ENCODE peak calls at places on chromosomes 4 and X, in four cellular contexts. One of them, this sample, is unnamed.

GRCh38 chr4:138736362-138736761 is 279.2 kb upstream of the NOCT start:
- DNase-seq in fibroblast of mammary gland: peak
- DNase-seq in HAP-1: no peak
- DNase-seq in stimulated activated CD8-positive, alpha-beta memory T cell treated with anti-CD3 and anti-CD28 coated beads, Interleukin-7, amount 100 ng/mL, for 4 hours: no peak
- DNase-seq in this sample: no peak

GRCh38 chr4:187606581-187606980 is 389.0 kb upstream of the ZFP42 start:
- DNase-seq in HAP-1: peak
- DNase-seq in stimulated activated CD8-positive, alpha-beta memory T cell treated with anti-CD3 and anti-CD28 coated beads, Interleukin-7, amount 100 ng/mL, for 4 hours: no peak
- DNase-seq in fibroblast of mammary gland: peak
- DNase-seq in this sample: peak

GRCh38 chrX:126509917-126510316 is 42.7 kb downstream of the DCAF12L1 start:
- DNase-seq in fibroblast of mammary gland: no peak
- DNase-seq in stimulated activated CD8-positive, alpha-beta memory T cell treated with anti-CD3 and anti-CD28 coated beads, Interleukin-7, amount 100 ng/mL, for 4 hours: no peak
- DNase-seq in HAP-1: no peak
- DNase-seq in this sample: no peak

GRCh38 chr4:22179124-22179874 is 230.7 kb upstream of the KCNIP4 start:
- DNase-seq in fibroblast of mammary gland: peak
- DNase-seq in stimulated activated CD8-positive, alpha-beta memory T cell treated with anti-CD3 and anti-CD28 coated beads, Interleukin-7, amount 100 ng/mL, for 4 hours: no peak
- DNase-seq in HAP-1: no peak
- DNase-seq in this sample: no peak

GRCh38 chr4:140928880-140929279 is 172.7 kb upstream of the TBC1D9 start:
- DNase-seq in fibroblast of mammary gland: peak
- DNase-seq in HAP-1: no peak
- DNase-seq in stimulated activated CD8-positive, alpha-beta memory T cell treated with anti-CD3 and anti-CD28 coated beads, Interleukin-7, amount 100 ng/mL, for 4 hours: no peak
- DNase-seq in this sample: no peak

GRCh38 chrX:154717824-154718223 is 33.1 kb downstream of the GAB3 start:
- DNase-seq in HAP-1: peak
- DNase-seq in stimulated activated CD8-positive, alpha-beta memory T cell treated with anti-CD3 and anti-CD28 coated beads, Interleukin-7, amount 100 ng/mL, for 4 hours: no peak
- DNase-seq in fibroblast of mammary gland: peak
- DNase-seq in this sample: peak

GRCh38 chr4:47551682-47552081 is 66.6 kb downstream of the ATP10D start:
- DNase-seq in fibroblast of mammary gland: peak
- DNase-seq in stimulated activated CD8-positive, alpha-beta memory T cell treated with anti-CD3 and anti-CD28 coated beads, Interleukin-7, amount 100 ng/mL, for 4 hours: no peak
- DNase-seq in HAP-1: no peak
- DNase-seq in this sample: no peak

GRCh38 chr4:158443731-158444130 is 78.0 kb upstream of the RXFP1 start:
- DNase-seq in HAP-1: no peak
- DNase-seq in fibroblast of mammary gland: peak
- DNase-seq in stimulated activated CD8-positive, alpha-beta memory T cell treated with anti-CD3 and anti-CD28 coated beads, Interleukin-7, amount 100 ng/mL, for 4 hours: no peak
- DNase-seq in this sample: no peak

GRCh38 chrX:53186363-53186762 is 38.6 kb downstream of the KDM5C start:
- DNase-seq in HAP-1: no peak
- DNase-seq in stimulated activated CD8-positive, alpha-beta memory T cell treated with anti-CD3 and anti-CD28 coated beads, Interleukin-7, amount 100 ng/mL, for 4 hours: peak
- DNase-seq in fibroblast of mammary gland: peak
- DNase-seq in this sample: no peak

GRCh38 chrX:2283111-2283847 is 217.5 kb downstream of the DHRSX start:
- DNase-seq in fibroblast of mammary gland: peak
- DNase-seq in stimulated activated CD8-positive, alpha-beta memory T cell treated with anti-CD3 and anti-CD28 coated beads, Interleukin-7, amount 100 ng/mL, for 4 hours: no peak
- DNase-seq in HAP-1: no peak
- DNase-seq in this sample: no peak

GRCh38 chr4:44646151-44646550 is 5.3 kb downstream of the YIPF7 start:
- DNase-seq in HAP-1: no peak
- DNase-seq in fibroblast of mammary gland: no peak
- DNase-seq in stimulated activated CD8-positive, alpha-beta memory T cell treated with anti-CD3 and anti-CD28 coated beads, Interleukin-7, amount 100 ng/mL, for 4 hours: no peak
- DNase-seq in this sample: no peak

GRCh38 chr4:173752610-173753009 is 222.6 kb upstream of the HAND2 start:
- DNase-seq in fibroblast of mammary gland: peak
- DNase-seq in HAP-1: peak
- DNase-seq in stimulated activated CD8-positive, alpha-beta memory T cell treated with anti-CD3 and anti-CD28 coated beads, Interleukin-7, amount 100 ng/mL, for 4 hours: no peak
- DNase-seq in this sample: peak

GRCh38 chr4:112109455-112110425 is 35.5 kb upstream of the FAM241A start:
- DNase-seq in fibroblast of mammary gland: peak
- DNase-seq in HAP-1: no peak
- DNase-seq in stimulated activated CD8-positive, alpha-beta memory T cell treated with anti-CD3 and anti-CD28 coated beads, Interleukin-7, amount 100 ng/mL, for 4 hours: no peak
- DNase-seq in this sample: no peak

GRCh38 chr4:147289181-147289580 is 191.7 kb upstream of the EDNRA start:
- DNase-seq in fibroblast of mammary gland: peak
- DNase-seq in stimulated activated CD8-positive, alpha-beta memory T cell treated with anti-CD3 and anti-CD28 coated beads, Interleukin-7, amount 100 ng/mL, for 4 hours: no peak
- DNase-seq in HAP-1: no peak
- DNase-seq in this sample: no peak

This sample was measured in DMS153.